ENCODE peak calls at places on chromosomes 7 and 10, in seven cellular contexts. R is GOT3; S is putamen; L is ovary; V is heart right ventricle; A is HL-60; W is stimulated activated CD4-positive, alpha-beta T cell treated with anti-CD3 and anti-CD28 coated beads, Interleukin-4, amount 100 ng/mL, for 24 hours. U is an unnamed sample.

GRCh38 chr7:158500651-158501052 is 87.0 kb downstream of the PTPRN2 start:
- DNase-seq in W (no peak), L (no peak), V (no peak), A (no peak), S (no peak), R (no peak), U (no peak)

GRCh38 chr7:1567082-1567771 is 2.6 kb downstream of the PSMG3 start:
- DNase-seq in L (no peak), S (peak; percentile 46), V (no peak), W (no peak), R (peak; percentile 84), A (no peak), U (no peak)

GRCh38 chr7:746074-747061 is 19.3 kb upstream of the PRKAR1B start:
- DNase-seq in S (no peak), V (no peak), L (peak; percentile 15), R (no peak), W (no peak), A (no peak), U (no peak)

GRCh38 chr10:117197189-117197588 is at the start of gene KCNK18:
- DNase-seq in A (no peak), V (no peak), S (no peak), W (no peak), R (no peak), L (no peak), U (no peak)

GRCh38 chr7:135282621-135283295 is 49.1 kb downstream of the STRA8 start:
- DNase-seq in V (no peak), R (no peak), L (no peak), A (no peak), S (no peak), W (no peak), U (no peak)

GRCh38 chr10:93300518-93300917 is 181.6 kb downstream of the MYOF start:
- DNase-seq in S (no peak), L (no peak), A (no peak), V (no peak), R (no peak), W (no peak), U (no peak)

GRCh38 chr10:29691564-29692064 is 56.8 kb upstream of the SVIL start:
- DNase-seq in V (peak; percentile 53), A (no peak), W (no peak), R (no peak), L (no peak), S (no peak), U (no peak)

GRCh38 chr10:6659451-6659850 is 79.4 kb upstream of the PRKCQ start:
- DNase-seq in V (no peak), S (no peak), R (no peak), W (no peak), L (no peak), A (no peak), U (no peak)

GRCh38 chr10:75599875-75600648 is 168.6 kb downstream of the LRMDA start:
- DNase-seq in W (no peak), R (no peak), L (no peak), A (no peak), V (no peak), S (no peak), U (no peak)

GRCh38 chr7:44257618-44258422 is 57.0 kb downstream of the YKT6 start:
- DNase-seq in R (peak; percentile 74), V (peak; percentile 83), S (peak; percentile 83), L (no peak), W (peak; percentile 83), A (peak; percentile 67), U (peak; percentile 85)

GRCh38 chr10:25384618-25385017 is 209.8 kb downstream of the GPR158 start:
- DNase-seq in L (no peak), A (no peak), V (no peak), R (no peak), S (no peak), W (no peak), U (no peak)

GRCh38 chr10:47438857-47439474 is 44.9 kb downstream of the ANXA8 start:
- DNase-seq in A (peak; percentile 4), S (no peak), V (no peak), W (no peak), R (no peak), L (no peak), U (no peak)

GRCh38 chr7:148218603-148219002 is 372.0 kb upstream of the C7orf33 start:
- DNase-seq in S (no peak), A (no peak), R (no peak), W (no peak), V (no peak), L (no peak), U (no peak)

GRCh38 chr7:129263168-129263567 is 38.3 kb downstream of the AHCYL2 start:
- DNase-seq in W (no peak), A (no peak), R (no peak), V (no peak), S (no peak), L (no peak), U (no peak)

GRCh38 chr10:110446954-110447608 is 50.6 kb upstream of the DUSP5 start:
- DNase-seq in R (no peak), L (no peak), S (no peak), W (no peak), V (peak; percentile 34), A (peak; percentile 70), U (no peak)

GRCh38 chr10:70381491-70382421 is 669 bp downstream of the LRRC20 start:
- DNase-seq in R (no peak), W (no peak), L (peak; percentile 44), S (no peak), A (no peak), V (peak; percentile 53), U (peak; percentile 74)

GRCh38 chr10:5614081-5614721 is 52.2 kb downstream of the ASB13 start:
- DNase-seq in S (no peak), L (no peak), V (no peak), W (no peak), A (no peak), R (no peak), U (peak; percentile 52)

GRCh38 chr7:29937132-29937531 is 52.5 kb downstream of the SCRN1 start:
- DNase-seq in A (no peak), R (no peak), W (no peak), L (no peak), S (no peak), V (no peak), U (no peak)

GRCh38 chr7:102061981-102062390 is 224.7 kb upstream of the SH2B2 start:
- DNase-seq in V (no peak), S (no peak), A (peak; percentile 82), W (no peak), R (no peak), L (no peak), U (no peak)

GRCh38 chr7:134851141-134851540 is 71.7 kb downstream of the CALD1 start:
- DNase-seq in L (no peak), S (no peak), V (no peak), W (no peak), R (no peak), A (no peak), U (no peak)

GRCh38 chr10:116719712-116720111 is 22.7 kb downstream of the HSPA12A start:
- DNase-seq in A (no peak), W (no peak), R (no peak), L (no peak), V (no peak), S (no peak), U (no peak)

GRCh38 chr7:21914671-21915070 is 31.0 kb downstream of the CDCA7L start:
- DNase-seq in R (no peak), A (no peak), S (no peak), L (no peak), W (no peak), V (no peak), U (no peak)

GRCh38 chr7:51930834-51931233 is 614.2 kb upstream of the COBL start:
- DNase-seq in A (no peak), R (no peak), S (no peak), W (no peak), V (no peak), L (no peak), U (no peak)